ENCODE peak calls at places on chromosomes 13 and 19, in seven cellular contexts. V, C, J, G, R, A and K are unnamed samples.
A peak's percentile ranks its signal among the peaks of the same experiment; 100 is the strongest.

GRCh38 chr19:49425922-49426592 is 869 bp downstream of the GFY start:
- DNase-seq in A (peak; percentile 50), V (no peak), G (no peak), R (no peak), C (no peak), J (no peak), K (no peak)

GRCh38 chr19:10184636-10185035 is 10.1 kb downstream of the DNMT1 start:
- DNase-seq in R (no peak), V (no peak), J (no peak), C (no peak), A (no peak), G (no peak), K (no peak)

GRCh38 chr19:7636691-7637373 is at the start of gene STXBP2:
- DNase-seq in R (peak; percentile 46), J (peak; percentile 68), C (peak; percentile 93), V (peak; percentile 97), A (peak; percentile 86), G (peak; percentile 92), K (peak; percentile 87)

GRCh38 chr19:4456566-4456842 is 1.1 kb downstream of the UBXN6 start:
- DNase-seq in G (no peak), A (peak; percentile 63), V (no peak), J (peak; percentile 74), R (no peak), C (no peak), K (no peak)

GRCh38 chr19:15161028-15161984 is 39.5 kb downstream of the NOTCH3 start:
- DNase-seq in C (no peak), G (no peak), V (peak; percentile 58), J (no peak), R (no peak), A (peak; percentile 35), K (no peak)

GRCh38 chr13:19596960-19597361 is 35.6 kb upstream of the TPTE2 start:
- DNase-seq in R (no peak), J (no peak), C (no peak), A (no peak), V (no peak), G (no peak), K (no peak)

GRCh38 chr13:40290758-40291157 is 375.7 kb downstream of the FOXO1 start:
- DNase-seq in J (no peak), A (no peak), G (no peak), V (no peak), C (no peak), R (no peak), K (no peak)

GRCh38 chr19:53868091-53868891 is 608 bp downstream of the MYADM start:
- DNase-seq in A (peak; percentile 40), G (peak; percentile 55), R (no peak), J (peak; percentile 79), V (no peak), C (no peak), K (no peak)

GRCh38 chr19:16581145-16581970 is 9.1 kb upstream of the SLC35E1 start:
- DNase-seq in A (peak; percentile 84), R (no peak), C (no peak), V (no peak), J (no peak), G (no peak), K (no peak)

GRCh38 chr13:80082396-80083096 is 258.4 kb downstream of the SPRY2 start:
- DNase-seq in A (no peak), R (no peak), C (no peak), J (peak; percentile 74), G (no peak), V (no peak), K (no peak)

GRCh38 chr19:35017507-35017906 is 12.8 kb upstream of the SCN1B start:
- DNase-seq in G (no peak), R (no peak), C (no peak), J (no peak), V (no peak), A (no peak), K (no peak)

GRCh38 chr19:48807590-48808308 is 3.1 kb downstream of the BCAT2 start:
- DNase-seq in R (no peak), A (no peak), V (no peak), G (no peak), J (no peak), C (no peak), K (no peak)

GRCh38 chr13:97568850-97569249 is 134.9 kb downstream of the RAP2A start:
- DNase-seq in R (no peak), J (no peak), V (no peak), A (no peak), G (no peak), C (no peak), K (no peak)

GRCh38 chr19:36097036-36097435 is 13.9 kb upstream of the OVOL3 start:
- DNase-seq in A (peak; percentile 64), J (no peak), V (no peak), C (no peak), R (no peak), G (no peak), K (no peak)

GRCh38 chr19:55232284-55232597 is 3.7 kb upstream of the TMEM86B start:
- DNase-seq in V (no peak), R (no peak), G (no peak), C (no peak), J (no peak), A (no peak), K (no peak)

GRCh38 chr19:48720613-48721296 is 1.2 kb upstream of the MAMSTR start:
- DNase-seq in R (peak; percentile 99), G (peak; percentile 92), A (peak; percentile 100), V (peak; percentile 96), J (peak; percentile 100), C (peak; percentile 92), K (peak; percentile 84)

GRCh38 chr13:45396548-45397095 is 21.6 kb downstream of the SLC25A30 start:
- DNase-seq in J (no peak), R (no peak), C (no peak), G (peak; percentile 54), A (peak; percentile 64), V (no peak), K (no peak)

GRCh38 chr13:99417821-99418662 is 83.2 kb upstream of the TM9SF2 start:
- DNase-seq in R (no peak), J (no peak), G (no peak), V (no peak), C (no peak), A (peak; percentile 8), K (no peak)

GRCh38 chr19:1394252-1395193 is 6.8 kb downstream of the GAMT start:
- DNase-seq in A (no peak), G (no peak), J (peak; percentile 48), V (no peak), R (no peak), C (no peak), K (no peak)